ENCODE peak calls at places on chromosomes 6 and 20, in nine cellular contexts. R is WERI-Rb-1, H is transverse colon, Y is testis, L is iPS DF 6.9, M is left ventricle myocardium inferior, C is mesendoderm, Z is kidney epithelial cell, I is fibroblast of lung. F is an unnamed sample.
A peak's percentile ranks its signal among the peaks of the same experiment; 100 is the strongest.

GRCh38 chr6:108581237-108581931 is 20.7 kb downstream of the FOXO3 start:
- DNase-seq in R (no peak), H (no peak), Y (no peak), L (no peak), M (no peak), C (no peak), Z (no peak), I (peak; percentile 98), F (no peak)

GRCh38 chr6:107235521-107235920 is 120.2 kb upstream of the BEND3 start:
- DNase-seq in R (no peak), H (no peak), Y (no peak), L (no peak), M (no peak), C (no peak), Z (no peak), I (peak; percentile 65), F (no peak)

GRCh38 chr6:150452642-150453243 is 83.9 kb downstream of the IYD start:
- DNase-seq in R (no peak), H (no peak), Y (no peak), L (no peak), M (peak; percentile 46), C (no peak), Z (no peak), I (no peak), F (no peak)

GRCh38 chr20:1327827-1328679 is 886 bp downstream of the SDCBP2 start:
- DNase-seq in R (no peak), H (peak; percentile 46), Y (peak; percentile 13), L (no peak), M (no peak), C (no peak), Z (no peak), I (no peak), F (peak; percentile 10)

GRCh38 chr20:59911041-59911440 is 22.4 kb downstream of the SYCP2 start:
- DNase-seq in R (no peak), H (no peak), Y (no peak), L (no peak), M (no peak), C (no peak), Z (no peak), I (no peak), F (no peak)

GRCh38 chr6:85506441-85507093 is 56.7 kb downstream of the NT5E start:
- DNase-seq in R (no peak), H (no peak), Y (no peak), L (no peak), M (no peak), C (no peak), Z (no peak), I (no peak), F (no peak)

GRCh38 chr6:25435397-25435985 is 156.3 kb downstream of the CARMIL1 start:
- DNase-seq in R (no peak), H (no peak), Y (no peak), L (no peak), M (no peak), C (no peak), Z (no peak), I (no peak), F (no peak)

GRCh38 chr20:23873370-23874015 is 6.1 kb downstream of the CST5 start:
- DNase-seq in R (no peak), H (no peak), Y (no peak), L (no peak), M (no peak), C (no peak), Z (no peak), I (no peak), F (no peak)

GRCh38 chr20:24952376-24953203 is 3.5 kb downstream of the CST7 start:
- DNase-seq in R (no peak), H (no peak), Y (no peak), L (no peak), M (no peak), C (no peak), Z (no peak), I (no peak), F (peak; percentile 30)

GRCh38 chr6:149129401-149130077 is 188.0 kb upstream of the TAB2 start:
- DNase-seq in R (peak; percentile 43), H (no peak), Y (no peak), L (no peak), M (no peak), C (no peak), Z (peak; percentile 75), I (peak; percentile 61), F (no peak)

GRCh38 chr20:47927385-47927851 is 142.1 kb upstream of the SULF2 start:
- DNase-seq in R (no peak), H (no peak), Y (no peak), L (no peak), M (no peak), C (no peak), Z (no peak), I (peak; percentile 7), F (no peak)

GRCh38 chr20:25278636-25279361 is 30.9 kb downstream of the PYGB start:
- DNase-seq in R (peak; percentile 8), H (peak; percentile 6), Y (peak; percentile 10), L (no peak), M (peak; percentile 8), C (no peak), Z (no peak), I (no peak), F (peak; percentile 40)

GRCh38 chr6:169918239-169918953 is 167.0 kb downstream of the ERMARD start:
- DNase-seq in R (no peak), H (no peak), Y (no peak), L (no peak), M (no peak), C (no peak), Z (no peak), I (no peak), F (no peak)

GRCh38 chr6:32113386-32114352 is 4.5 kb upstream of the TNXB start:
- DNase-seq in R (peak; percentile 48), H (peak; percentile 63), Y (peak; percentile 92), L (no peak), M (peak; percentile 86), C (peak; percentile 96), Z (no peak), I (peak; percentile 99), F (peak; percentile 84)

GRCh38 chr6:145497006-145497405 is 238.3 kb downstream of the EPM2A start:
- DNase-seq in R (no peak), H (no peak), Y (no peak), L (no peak), M (no peak), C (no peak), Z (no peak), I (no peak), F (no peak)

GRCh38 chr20:51529027-51529749 is 13.3 kb downstream of the NFATC2 start:
- DNase-seq in R (no peak), H (no peak), Y (peak; percentile 31), L (no peak), M (no peak), C (no peak), Z (no peak), I (peak; percentile 60), F (no peak)

GRCh38 chr6:11494786-11495564 is 42.6 kb upstream of the TMEM170B start:
- DNase-seq in R (peak; percentile 39), H (no peak), Y (no peak), L (no peak), M (no peak), C (peak; percentile 68), Z (no peak), I (no peak), F (no peak)

GRCh38 chr6:34350100-34350936 is 42.2 kb downstream of the NUDT3 start:
- DNase-seq in R (no peak), H (no peak), Y (no peak), L (no peak), M (no peak), C (peak; percentile 23), Z (no peak), I (no peak), F (no peak)

GRCh38 chr20:25017257-25017803 is 24.8 kb upstream of the APMAP start:
- DNase-seq in R (no peak), H (peak; percentile 74), Y (no peak), L (no peak), M (no peak), C (peak; percentile 70), Z (no peak), I (no peak), F (peak; percentile 71)

GRCh38 chr6:31582230-31582601 is at the start of gene LTB:
- DNase-seq in R (no peak), H (peak; percentile 41), Y (no peak), L (no peak), M (no peak), C (no peak), Z (no peak), I (no peak), F (no peak)

GRCh38 chr6:76876922-76877553 is 586.3 kb downstream of the HTR1B start:
- DNase-seq in R (peak; percentile 33), H (peak; percentile 33), Y (peak; percentile 82), L (peak; percentile 85), M (no peak), C (peak; percentile 97), Z (peak; percentile 19), I (peak; percentile 6), F (peak; percentile 47)

GRCh38 chr6:32854376-32855178 is 585 bp downstream of the PSMB9 start:
- DNase-seq in R (no peak), H (peak; percentile 66), Y (peak; percentile 49), L (no peak), M (peak; percentile 41), C (no peak), Z (no peak), I (peak; percentile 52), F (peak; percentile 63)

GRCh38 chr6:138912308-138912707 is 75.7 kb downstream of the REPS1 start:
- DNase-seq in R (no peak), H (no peak), Y (no peak), L (no peak), M (no peak), C (no peak), Z (no peak), I (no peak), F (no peak)
- H3K36me3 ChIP-seq in R (peaks cover 42% of the 10 kb centered on the region), H (peaks cover 29% of the 10 kb centered on the region), Y (no peaks in the 10 kb centered on the region), L (peaks cover 12% of the 10 kb centered on the region), M (peaks cover 95% of the 10 kb centered on the region), C (peaks cover 1% of the 10 kb centered on the region), Z (peaks cover 3% of the 10 kb centered on the region), I (peaks cover 2% of the 10 kb centered on the region), F (peaks cover 21% of the 10 kb centered on the region)

GRCh38 chr20:34074101-34074760 is 37.8 kb downstream of the EIF2S2 start:
- DNase-seq in R (peak; percentile 62), H (no peak), Y (no peak), L (no peak), M (no peak), C (peak; percentile 69), Z (no peak), I (no peak), F (no peak)
- H3K36me3 ChIP-seq in R (peaks cover 50% of the 10 kb centered on the region), H (peaks cover 22% of the 10 kb centered on the region), Y (no peaks in the 10 kb centered on the region), L (no peaks in the 10 kb centered on the region), M (peaks cover 56% of the 10 kb centered on the region), C (peaks cover 4% of the 10 kb centered on the region), Z (peaks cover 1% of the 10 kb centered on the region), I (peaks cover 8% of the 10 kb centered on the region), F (peaks cover 15% of the 10 kb centered on the region)

DNA sequence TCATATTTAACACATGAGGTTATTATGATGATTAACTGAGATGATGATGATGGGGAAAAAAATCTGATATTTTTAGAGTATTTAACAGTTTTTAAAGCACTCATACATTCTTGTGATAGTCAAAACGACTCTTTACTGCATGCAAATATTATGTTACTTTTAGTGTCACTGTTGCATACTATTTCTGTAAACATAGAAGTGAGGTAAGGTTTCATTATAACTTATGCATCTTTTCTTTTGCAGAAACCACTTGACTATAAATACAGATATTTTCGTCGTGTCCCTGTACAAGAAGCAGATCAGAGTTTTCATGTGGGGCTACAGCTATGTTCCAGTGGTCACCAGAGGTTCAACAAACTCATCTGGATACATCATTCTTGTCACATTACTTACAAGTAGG is 30.1 kb downstream of the FBXO9 start:
- DNase-seq in R (no peak), H (no peak), Y (no peak), L (no peak), M (no peak), C (no peak), Z (no peak), I (no peak), F (no peak)
- H3K36me3 ChIP-seq in R (peaks cover 91% of the 10 kb centered on the region), H (peaks cover 86% of the 10 kb centered on the region), Y (no peaks in the 10 kb centered on the region), L (peaks cover 4% of the 10 kb centered on the region), M (peaks cover 98% of the 10 kb centered on the region), C (peaks cover 8% of the 10 kb centered on the region), Z (no peaks in the 10 kb centered on the region), I (peaks cover 10% of the 10 kb centered on the region), F (peaks cover 28% of the 10 kb centered on the region)

GRCh38 chr6:47252636-47253035 is 57.1 kb downstream of the TNFRSF21 start:
- DNase-seq in R (no peak), H (no peak), Y (no peak), L (no peak), M (no peak), C (no peak), Z (no peak), I (no peak), F (peak; percentile 33)
- H3K36me3 ChIP-seq in R (peaks cover 19% of the 10 kb centered on the region), H (no peaks in the 10 kb centered on the region), Y (no peaks in the 10 kb centered on the region), L (peaks cover 7% of the 10 kb centered on the region), M (peaks cover 8% of the 10 kb centered on the region), C (peaks cover 4% of the 10 kb centered on the region), Z (peaks cover 2% of the 10 kb centered on the region), I (no peaks in the 10 kb centered on the region), F (peaks cover 1% of the 10 kb centered on the region)